ENCODE peak calls at places on chromosomes 1 and 21, in six cellular contexts. G, T, Y, J, R and C are unnamed samples.
A peak's percentile ranks its signal among the peaks of the same experiment; 100 is the strongest.

GRCh38 chr1:32063261-32063681 is 9.5 kb upstream of the TMEM39B start:
- DNase-seq in Y (no peak), T (no peak), J (no peak), R (no peak), G (no peak), C (no peak)

GRCh38 chr21:46226920-46227599 is 1.5 kb downstream of the LSS start:
- DNase-seq in J (no peak), R (no peak), T (no peak), G (no peak), Y (peak; percentile 54), C (peak; percentile 39)

GRCh38 chr1:233328661-233329498 is 1.4 kb downstream of the MAP3K21 start:
- DNase-seq in G (peak; percentile 19), Y (no peak), J (peak; percentile 32), R (peak; percentile 35), T (peak; percentile 13), C (peak; percentile 45)

GRCh38 chr1:37472281-37472680 is 2.1 kb upstream of the ZC3H12A start:
- DNase-seq in Y (no peak), R (no peak), G (no peak), J (no peak), T (no peak), C (no peak)

GRCh38 chr1:16122916-16123315 is 33.0 kb downstream of the EPHA2 start:
- DNase-seq in R (peak; percentile 85), T (no peak), J (no peak), G (peak; percentile 69), Y (no peak), C (peak; percentile 49)

GRCh38 chr1:66758247-66758755 is 6.0 kb downstream of the DYNLT5 start:
- DNase-seq in G (no peak), R (no peak), J (no peak), T (no peak), Y (no peak), C (no peak)

GRCh38 chr1:180540697-180541594 is 17.8 kb upstream of the OVAAL start:
- DNase-seq in T (peak; percentile 34), G (peak; percentile 23), R (no peak), Y (no peak), J (no peak), C (peak; percentile 86)

GRCh38 chr21:20004353-20004752 is 993.9 kb upstream of the NCAM2 start:
- DNase-seq in T (no peak), Y (no peak), R (no peak), G (no peak), J (no peak), C (no peak)

GRCh38 chr1:20462397-20462796 is 23.6 kb downstream of the CAMK2N1 start:
- DNase-seq in G (no peak), Y (no peak), R (no peak), T (no peak), J (no peak), C (no peak)

GRCh38 chr1:61343623-61344257 is 261.4 kb downstream of the NFIA start:
- DNase-seq in Y (no peak), R (no peak), T (no peak), G (no peak), J (no peak), C (no peak)

GRCh38 chr1:50326026-50326425 is 97.2 kb downstream of the DMRTA2 start:
- DNase-seq in T (no peak), Y (no peak), J (no peak), R (no peak), G (no peak), C (no peak)

GRCh38 chr1:40392206-40392605 is 18.7 kb downstream of the SMAP2 start:
- DNase-seq in J (no peak), Y (no peak), R (no peak), T (no peak), G (no peak), C (no peak)

GRCh38 chr1:2389644-2390043 is 1.7 kb downstream of the MORN1 start:
- DNase-seq in R (no peak), G (no peak), J (no peak), T (no peak), Y (no peak), C (peak; percentile 26)

GRCh38 chr1:173341307-173341706 is 134.2 kb upstream of the TNFSF4 start:
- DNase-seq in G (no peak), R (no peak), T (peak; percentile 18), Y (no peak), J (no peak), C (no peak)

GRCh38 chr1:92709738-92710137 is 75.2 kb downstream of the EVI5 start:
- DNase-seq in T (no peak), R (no peak), J (no peak), G (no peak), Y (peak; percentile 53), C (no peak)

GRCh38 chr1:63442141-63442475 is 74.7 kb downstream of the ALG6 start:
- DNase-seq in J (no peak), Y (no peak), R (no peak), T (no peak), G (no peak), C (no peak)

GRCh38 chr1:89873757-89874156 is 52.9 kb downstream of the LRRC8D start:
- DNase-seq in G (no peak), R (no peak), J (no peak), Y (no peak), T (no peak), C (no peak)

GRCh38 chr1:186033744-186034345 is 299.7 kb downstream of the HMCN1 start:
- DNase-seq in R (no peak), J (no peak), G (no peak), T (no peak), Y (no peak), C (no peak)

GRCh38 chr1:228131736-228132135 is 8.3 kb upstream of the GUK1 start:
- DNase-seq in J (no peak), G (no peak), R (peak; percentile 35), Y (no peak), T (no peak), C (no peak)

GRCh38 chr1:208302702-208303101 is 58.5 kb upstream of the PLXNA2 start:
- DNase-seq in J (peak; percentile 35), R (no peak), Y (no peak), G (no peak), T (no peak), C (no peak)

GRCh38 chr1:170503691-170504090 is 28.3 kb upstream of the GORAB start:
- DNase-seq in Y (no peak), T (no peak), R (no peak), J (no peak), G (no peak), C (no peak)

GRCh38 chr1:228766788-228767187 is 31.5 kb downstream of the RHOU start:
- DNase-seq in G (no peak), J (no peak), T (no peak), R (no peak), Y (no peak), C (no peak)

GRCh38 chr1:111944121-111944785 is 45.2 kb downstream of the KCND3 start:
- DNase-seq in G (no peak), J (no peak), Y (no peak), R (no peak), T (peak; percentile 30), C (no peak)

GRCh38 chr1:67788907-67789306 is 44.4 kb downstream of the GNG12 start:
- DNase-seq in J (no peak), G (no peak), R (no peak), T (no peak), Y (no peak), C (no peak)
- H3K4me1 ChIP-seq in J (peaks cover 33% of the 10 kb centered on the region), G (no peaks in the 10 kb centered on the region), R (peaks cover 13% of the 10 kb centered on the region), T (peaks cover 23% of the 10 kb centered on the region), Y (no peaks in the 10 kb centered on the region), C (peaks cover 12% of the 10 kb centered on the region)

DNA sequence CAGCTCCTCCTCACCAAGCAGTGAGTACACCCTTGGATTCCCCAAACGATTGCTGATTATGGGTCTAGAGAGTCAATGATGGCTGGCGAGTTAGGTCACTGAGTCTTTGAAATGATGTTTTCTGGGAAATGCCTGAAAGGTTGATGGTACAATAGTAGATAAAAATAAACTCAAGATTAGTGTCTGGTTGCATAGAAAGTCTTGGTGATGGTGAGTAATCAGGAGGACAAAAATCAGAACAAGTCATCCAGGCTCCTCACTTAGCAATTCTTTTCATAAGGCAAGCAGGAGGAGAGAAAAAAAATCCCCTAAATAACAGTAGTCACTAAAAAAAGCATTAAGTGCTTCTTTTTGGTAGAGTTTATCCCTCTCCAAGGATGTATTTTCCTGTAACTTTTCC is 22.7 kb downstream of the HLX start:
- DNase-seq in G (no peak), T (no peak), Y (no peak), R (no peak), J (no peak), C (no peak)
- H3K27me3 ChIP-seq in G (no peaks in the 10 kb centered on the region), T (no peaks in the 10 kb centered on the region), Y (no peaks in the 10 kb centered on the region), R (no peaks in the 10 kb centered on the region), J (peaks cover 3% of the 10 kb centered on the region), C (no peaks in the 10 kb centered on the region)

GRCh38 chr1:109186704-109187071 is 27.0 kb upstream of the SARS1 start:
- DNase-seq in T (peak; percentile 18), R (peak; percentile 76), J (no peak), G (no peak), Y (no peak), C (no peak)
- H3K27ac ChIP-seq in T (no peak overlapping the region), R (peak overlapping the region; percentile 87), J (peak overlapping the region; percentile 69), G (peak overlapping the region; percentile 77), Y (no peak overlapping the region), C (no peak overlapping the region)

GRCh38 chr1:204821924-204822323 is 48.7 kb upstream of the NFASC start:
- DNase-seq in G (no peak), R (no peak), Y (no peak), T (no peak), J (no peak), C (no peak)

GRCh38 chr1:204821476-204821875 is 49.2 kb upstream of the NFASC start:
- DNase-seq in J (no peak), R (no peak), T (no peak), Y (no peak), G (no peak), C (no peak)

GRCh38 chr1:204819495-204819894 is 51.2 kb upstream of the NFASC start:
- DNase-seq in J (no peak), Y (no peak), R (no peak), G (peak; percentile 86), T (no peak), C (no peak)

GRCh38 chr1:204817341-204817740 is 53.3 kb upstream of the NFASC start:
- DNase-seq in R (no peak), J (no peak), Y (no peak), T (no peak), G (no peak), C (no peak)

DNA sequence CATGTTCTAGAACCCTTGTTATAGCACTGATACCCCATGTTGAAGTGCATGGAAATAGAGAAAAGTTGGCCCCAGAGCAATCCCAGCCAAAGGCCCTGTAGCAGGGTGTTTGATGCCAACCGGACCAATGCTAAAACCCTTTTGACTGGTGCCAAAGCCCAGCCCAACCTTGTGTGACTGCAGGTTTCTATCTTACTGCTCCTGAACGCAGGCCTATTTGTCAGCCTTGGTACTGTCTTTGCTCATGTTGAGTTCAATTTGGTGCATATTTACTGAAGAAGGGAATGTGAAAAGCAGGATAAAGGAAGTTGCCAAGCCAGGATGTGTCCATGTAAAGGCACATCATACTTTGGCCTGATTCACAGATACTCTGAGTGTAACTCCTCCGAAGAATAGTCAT is 51.7 kb upstream of the NFASC start:
- DNase-seq in R (no peak), J (no peak), T (no peak), Y (no peak), G (peak; percentile 70), C (no peak)
- H3K4me1 ChIP-seq in R (no peaks in the 10 kb centered on the region), J (peaks cover 22% of the 10 kb centered on the region), T (peaks cover 11% of the 10 kb centered on the region), Y (no peaks in the 10 kb centered on the region), G (no peaks in the 10 kb centered on the region), C (peaks cover 8% of the 10 kb centered on the region)